ENCODE peak calls at places on chromosomes 6 and 20, in seven cellular contexts. W is right lobe of liver, D is suprapubic skin, F is tibial nerve, E is uterus, T is heart right ventricle, I is DND-41. M is an unnamed sample. For H3K36me3, the result is how much of the 10 kb centered on the place peaks cover.

GRCh38 chr6:139472341-139473038 is 98.0 kb upstream of the CITED2 start:
- DNase-seq in W (no peak), D (no peak), F (no peak), E (no peak), T (no peak), I (no peak), M (no peak)

GRCh38 chr6:33276581-33276863 is 401 bp upstream of the B3GALT4 start:
- DNase-seq in W (no peak), D (no peak), F (no peak), E (no peak), T (no peak), I (no peak), M (no peak)

GRCh38 chr6:140036176-140036575 is 661.7 kb upstream of the CITED2 start:
- DNase-seq in W (no peak), D (no peak), F (no peak), E (no peak), T (no peak), I (no peak), M (no peak)

GRCh38 chr6:168130168-168130651 is 51.2 kb upstream of the FRMD1 start:
- DNase-seq in W (no peak), D (peak), F (no peak), E (peak), T (peak), I (no peak), M (no peak)

GRCh38 chr6:38162493-38163185 is 343.1 kb downstream of the ZFAND3 start:
- DNase-seq in W (no peak), D (no peak), F (no peak), E (no peak), T (no peak), I (no peak), M (no peak)

GRCh38 chr6:101544286-101544685 is 150.8 kb downstream of the GRIK2 start:
- DNase-seq in W (no peak), D (no peak), F (no peak), E (no peak), T (no peak), I (no peak), M (no peak)

GRCh38 chr20:2618815-2619214 is 33.6 kb upstream of the NOP56 start:
- DNase-seq in W (no peak), D (no peak), F (no peak), E (no peak), T (no peak), I (no peak), M (no peak)

GRCh38 chr6:33771342-33772113 is 17.4 kb downstream of the LEMD2 start:
- DNase-seq in W (peak), D (no peak), F (peak), E (peak), T (peak), I (no peak), M (no peak)

GRCh38 chr6:27267865-27268444 is 20.5 kb downstream of the PRSS16 start:
- DNase-seq in W (no peak), D (no peak), F (no peak), E (no peak), T (no peak), I (no peak), M (no peak)

GRCh38 chr6:116568111-116568510 is 3.2 kb upstream of the RWDD1 start:
- DNase-seq in W (no peak), D (no peak), F (no peak), E (no peak), T (no peak), I (no peak), M (no peak)

GRCh38 chr20:21137078-21137477 is 11.2 kb downstream of the KIZ start:
- DNase-seq in W (no peak), D (no peak), F (no peak), E (no peak), T (no peak), I (no peak), M (no peak)

GRCh38 chr20:48783533-48784272 is 44.1 kb downstream of the PREX1 start:
- DNase-seq in W (no peak), D (no peak), F (no peak), E (no peak), T (no peak), I (no peak), M (no peak)

GRCh38 chr6:27867941-27868705 is 44.1 kb downstream of the OR2B2 start:
- DNase-seq in W (no peak), D (no peak), F (no peak), E (no peak), T (no peak), I (peak), M (no peak)

GRCh38 chr6:113627480-113627879 is 229.7 kb upstream of the MARCKS start:
- DNase-seq in W (no peak), D (no peak), F (no peak), E (no peak), T (no peak), I (no peak), M (no peak)

GRCh38 chr20:3766832-3767433 is 620 bp downstream of the ADISSP start:
- DNase-seq in W (no peak), D (no peak), F (no peak), E (no peak), T (no peak), I (peak), M (no peak)

GRCh38 chr20:36856691-36857635 is 19.0 kb upstream of the TLDC2 start:
- DNase-seq in W (no peak), D (no peak), F (no peak), E (no peak), T (no peak), I (peak), M (no peak)

GRCh38 chr6:153214439-153214838 is 83.4 kb upstream of the RGS17 start:
- DNase-seq in W (no peak), D (no peak), F (no peak), E (no peak), T (no peak), I (no peak), M (no peak)

GRCh38 chr6:122751291-122751690 is 28.2 kb upstream of the FABP7 start:
- DNase-seq in W (no peak), D (no peak), F (no peak), E (no peak), T (no peak), I (peak), M (no peak)

GRCh38 chr6:43432009-43432945 is 4.9 kb downstream of the ABCC10 start:
- DNase-seq in W (no peak), D (peak), F (no peak), E (no peak), T (no peak), I (no peak), M (no peak)

GRCh38 chr6:2630362-2630761 is 120.4 kb downstream of the MYLK4 start:
- DNase-seq in W (no peak), D (no peak), F (peak), E (no peak), T (no peak), I (no peak), M (no peak)

GRCh38 chr6:26043389-26044139 is 43.7 kb upstream of the HFE start:
- DNase-seq in W (peak), D (peak), F (peak), E (peak), T (peak), I (peak), M (no peak)

GRCh38 chr6:51398064-51398740 is 579.5 kb downstream of the TFAP2B start:
- DNase-seq in W (no peak), D (no peak), F (no peak), E (no peak), T (no peak), I (no peak), M (no peak)

GRCh38 chr6:28537509-28538140 is 11.9 kb downstream of the GPX5 start:
- DNase-seq in W (no peak), D (no peak), F (no peak), E (no peak), T (no peak), I (no peak), M (no peak)

GRCh38 chr20:24684954-24685691 is 215.7 kb downstream of the SYNDIG1 start:
- DNase-seq in W (no peak), D (peak), F (no peak), E (no peak), T (no peak), I (no peak), M (no peak)

GRCh38 chr20:50546729-50547314 is 36.6 kb downstream of the PTPN1 start:
- DNase-seq in W (no peak), D (no peak), F (no peak), E (no peak), T (no peak), I (no peak), M (no peak)

GRCh38 chr6:24492475-24492874 is 2.3 kb upstream of the ALDH5A1 start:
- DNase-seq in W (no peak), D (no peak), F (no peak), E (no peak), T (no peak), I (no peak), M (no peak)

GRCh38 chr20:35985789-35986188 is 17.4 kb downstream of the CNBD2 start:
- DNase-seq in W (no peak), D (no peak), F (no peak), E (no peak), T (no peak), I (no peak), M (no peak)

GRCh38 chr6:41707565-41708200 is 27.7 kb downstream of the TFEB start:
- DNase-seq in W (peak), D (no peak), F (no peak), E (no peak), T (peak), I (peak), M (no peak)

GRCh38 chr6:117668736-117669135 is 6.5 kb upstream of the NUS1 start:
- DNase-seq in W (no peak), D (no peak), F (no peak), E (no peak), T (no peak), I (no peak), M (no peak)

GRCh38 chr20:2585811-2586210 is 49.4 kb downstream of the TMC2 start:
- DNase-seq in W (no peak), D (no peak), F (no peak), E (no peak), T (no peak), I (no peak), M (no peak)

GRCh38 chr6:53309897-53310291 is 38.9 kb downstream of the ELOVL5 start:
- DNase-seq in W (no peak), D (no peak), F (no peak), E (no peak), T (no peak), I (no peak), M (no peak)
- H3K27ac ChIP-seq in W (no peak), D (no peak), F (no peak), E (no peak), T (no peak), I (peak), M (no peak)

GRCh38 chr6:83169511-83169910 is 23.6 kb downstream of the PGM3 start:
- DNase-seq in W (no peak), D (no peak), F (no peak), E (no peak), T (no peak), I (no peak), M (no peak)
- H3K36me3 ChIP-seq in W (under half), D (half or more), F (under half), E (under half), T (half or more), I (half or more), M (half or more)

GRCh38 chr6:142026471-142026870 is 106.3 kb upstream of the GJE1 start:
- DNase-seq in W (no peak), D (no peak), F (no peak), E (no peak), T (no peak), I (no peak), M (no peak)

GRCh38 chr6:142027074-142027473 is 105.7 kb upstream of the GJE1 start:
- DNase-seq in W (no peak), D (no peak), F (no peak), E (no peak), T (no peak), I (no peak), M (no peak)

GRCh38 chr6:142035890-142036289 is 96.8 kb upstream of the GJE1 start:
- DNase-seq in W (no peak), D (no peak), F (no peak), E (no peak), T (no peak), I (no peak), M (no peak)

GRCh38 chr6:142028527-142028926 is 104.2 kb upstream of the GJE1 start:
- DNase-seq in W (no peak), D (no peak), F (no peak), E (no peak), T (no peak), I (no peak), M (no peak)

GRCh38 chr6:142030115-142030619 is 102.6 kb upstream of the GJE1 start:
- DNase-seq in W (no peak), D (no peak), F (no peak), E (no peak), T (no peak), I (no peak), M (no peak)
- H3K27ac ChIP-seq in W (no peak), D (no peak), F (no peak), E (no peak), T (no peak), I (no peak), M (no peak)

GRCh38 chr20:38104283-38104682 is 60.8 kb downstream of the TGM2 start:
- DNase-seq in W (no peak), D (no peak), F (no peak), E (no peak), T (no peak), I (no peak), M (no peak)
- H3K36me3 ChIP-seq in W (under half), D (under half), F (under half), E (under half), T (under half), I (under half), M (under half)

GRCh38 chr20:57381596-57382503 is 9.3 kb upstream of the RBM38 start:
- DNase-seq in W (peak), D (no peak), F (peak), E (peak), T (peak), I (peak), M (peak)
- H3K27ac ChIP-seq in W (no peak), D (no peak), F (no peak), E (no peak), T (no peak), I (no peak), M (no peak)

GRCh38 chr6:35078896-35079295 is 62.2 kb downstream of the TCP11 start:
- DNase-seq in W (no peak), D (peak), F (no peak), E (no peak), T (no peak), I (no peak), M (no peak)
- H3K36me3 ChIP-seq in W (under half), D (half or more), F (under half), E (under half), T (half or more), I (under half), M (half or more)

M was measured in thoracic aorta.